ENCODE peak calls at places on chromosome 5, in six cellular contexts. One of them, this sample, is unnamed.

GRCh38 chr5:95725071-95725820 is 5.9 kb upstream of the RHOBTB3 start:
- DNase-seq in ovary: no peak
- DNase-seq in HCT116: no peak
- DNase-seq in spleen: no peak
- DNase-seq in psoas muscle: no peak
- DNase-seq in body of pancreas: no peak
- DNase-seq in this sample: no peak

GRCh38 chr5:132750471-132751230 is 3.4 kb downstream of the CCNI2 start:
- DNase-seq in psoas muscle: no peak
- DNase-seq in HCT116: no peak
- DNase-seq in body of pancreas: no peak
- DNase-seq in ovary: no peak
- DNase-seq in spleen: no peak
- DNase-seq in this sample: no peak

GRCh38 chr5:169131944-169132343 is 169.0 kb downstream of the SLIT3 start:
- DNase-seq in psoas muscle: no peak
- DNase-seq in HCT116: no peak
- DNase-seq in ovary: no peak
- DNase-seq in spleen: no peak
- DNase-seq in body of pancreas: no peak
- DNase-seq in this sample: no peak

GRCh38 chr5:33890147-33890546 is 1.6 kb downstream of the ADAMTS12 start:
- DNase-seq in HCT116: no peak
- DNase-seq in psoas muscle: no peak
- DNase-seq in body of pancreas: no peak
- DNase-seq in spleen: no peak
- DNase-seq in ovary: no peak
- DNase-seq in this sample: no peak

GRCh38 chr5:40680741-40681350 is 1.1 kb downstream of the PTGER4 start:
- DNase-seq in HCT116: no peak
- DNase-seq in spleen: peak; percentile 89
- DNase-seq in psoas muscle: peak; percentile 23
- DNase-seq in ovary: peak; percentile 16
- DNase-seq in body of pancreas: peak; percentile 40
- DNase-seq in this sample: peak; percentile 75

GRCh38 chr5:90134892-90135291 is 274.7 kb downstream of the CETN3 start:
- DNase-seq in body of pancreas: no peak
- DNase-seq in HCT116: no peak
- DNase-seq in ovary: peak; percentile 47
- DNase-seq in psoas muscle: peak; percentile 66
- DNase-seq in spleen: no peak
- DNase-seq in this sample: peak; percentile 57

GRCh38 chr5:67293177-67293576 is 96.6 kb upstream of the CD180 start:
- DNase-seq in body of pancreas: no peak
- DNase-seq in HCT116: no peak
- DNase-seq in psoas muscle: no peak
- DNase-seq in ovary: no peak
- DNase-seq in spleen: no peak
- DNase-seq in this sample: no peak

GRCh38 chr5:91162534-91163381 is 220.4 kb downstream of the ARRDC3 start:
- DNase-seq in ovary: no peak
- DNase-seq in HCT116: peak; percentile 51
- DNase-seq in body of pancreas: peak; percentile 76
- DNase-seq in psoas muscle: peak; percentile 53
- DNase-seq in spleen: peak; percentile 82
- DNase-seq in this sample: peak; percentile 79

GRCh38 chr5:127551410-127552041 is 34.1 kb downstream of the PRRC1 start:
- DNase-seq in spleen: no peak
- DNase-seq in ovary: no peak
- DNase-seq in HCT116: no peak
- DNase-seq in body of pancreas: no peak
- DNase-seq in psoas muscle: no peak
- DNase-seq in this sample: no peak

GRCh38 chr5:150339165-150339564 is 18.3 kb upstream of the TCOF1 start:
- DNase-seq in psoas muscle: no peak
- DNase-seq in body of pancreas: no peak
- DNase-seq in HCT116: no peak
- DNase-seq in spleen: no peak
- DNase-seq in ovary: no peak
- DNase-seq in this sample: no peak

GRCh38 chr5:96415897-96416296 is 17.2 kb downstream of the PCSK1 start:
- DNase-seq in psoas muscle: no peak
- DNase-seq in spleen: no peak
- DNase-seq in body of pancreas: no peak
- DNase-seq in ovary: no peak
- DNase-seq in HCT116: no peak
- DNase-seq in this sample: no peak

GRCh38 chr5:139755892-139756671 is 39.5 kb upstream of the PSD2 start:
- DNase-seq in body of pancreas: no peak
- DNase-seq in psoas muscle: no peak
- DNase-seq in spleen: no peak
- DNase-seq in ovary: no peak
- DNase-seq in HCT116: no peak
- DNase-seq in this sample: peak; percentile 56

GRCh38 chr5:158658439-158659230 is 441.1 kb downstream of the EBF1 start:
- DNase-seq in spleen: no peak
- DNase-seq in ovary: no peak
- DNase-seq in HCT116: no peak
- DNase-seq in psoas muscle: no peak
- DNase-seq in body of pancreas: no peak
- DNase-seq in this sample: no peak

GRCh38 chr5:98635631-98636030 is 137.8 kb upstream of the RGMB start:
- DNase-seq in psoas muscle: no peak
- DNase-seq in body of pancreas: no peak
- DNase-seq in ovary: no peak
- DNase-seq in HCT116: no peak
- DNase-seq in spleen: no peak
- DNase-seq in this sample: no peak

GRCh38 chr5:145350501-145350900 is 484.6 kb downstream of the PRELID2 start:
- DNase-seq in body of pancreas: no peak
- DNase-seq in HCT116: no peak
- DNase-seq in psoas muscle: no peak
- DNase-seq in spleen: no peak
- DNase-seq in ovary: no peak
- DNase-seq in this sample: no peak

GRCh38 chr5:157222506-157223230 is 42.0 kb downstream of the ITK start:
- DNase-seq in HCT116: no peak
- DNase-seq in body of pancreas: no peak
- DNase-seq in ovary: no peak
- DNase-seq in psoas muscle: no peak
- DNase-seq in spleen: no peak
- DNase-seq in this sample: no peak

GRCh38 chr5:4050203-4050602 is 454.6 kb downstream of the IRX1 start:
- DNase-seq in ovary: no peak
- DNase-seq in psoas muscle: no peak
- DNase-seq in HCT116: no peak
- DNase-seq in spleen: no peak
- DNase-seq in body of pancreas: no peak
- DNase-seq in this sample: no peak

GRCh38 chr5:140345919-140346347 is 470 bp downstream of the HBEGF start:
- DNase-seq in psoas muscle: peak; percentile 79
- DNase-seq in body of pancreas: peak; percentile 67
- DNase-seq in spleen: peak; percentile 88
- DNase-seq in ovary: peak; percentile 71
- DNase-seq in HCT116: no peak
- DNase-seq in this sample: peak; percentile 91

GRCh38 chr5:140358738-140359310 is 1.2 kb upstream of the SLC4A9 start:
- DNase-seq in body of pancreas: no peak
- DNase-seq in spleen: no peak
- DNase-seq in ovary: no peak
- DNase-seq in psoas muscle: no peak
- DNase-seq in HCT116: no peak
- DNase-seq in this sample: no peak

GRCh38 chr5:9059920-9060691 is 485.8 kb downstream of the SEMA5A start:
- DNase-seq in spleen: no peak
- DNase-seq in ovary: no peak
- DNase-seq in psoas muscle: no peak
- DNase-seq in body of pancreas: no peak
- DNase-seq in HCT116: no peak
- DNase-seq in this sample: no peak

GRCh38 chr5:140108093-140109049 is 5.5 kb upstream of the PURA start:
- DNase-seq in HCT116: no peak
- DNase-seq in psoas muscle: peak; percentile 21
- DNase-seq in spleen: peak; percentile 85
- DNase-seq in body of pancreas: peak; percentile 44
- DNase-seq in ovary: peak; percentile 34
- DNase-seq in this sample: peak; percentile 80

GRCh38 chr5:128896675-128897074 is 68.6 kb upstream of the SLC27A6 start:
- DNase-seq in psoas muscle: no peak
- DNase-seq in spleen: no peak
- DNase-seq in HCT116: no peak
- DNase-seq in ovary: no peak
- DNase-seq in body of pancreas: no peak
- DNase-seq in this sample: no peak

GRCh38 chr5:137619191-137619870 is 116.6 kb downstream of the KLHL3 start:
- DNase-seq in ovary: no peak
- DNase-seq in HCT116: no peak
- DNase-seq in spleen: no peak
- DNase-seq in body of pancreas: peak; percentile 40
- DNase-seq in psoas muscle: peak; percentile 65
- DNase-seq in this sample: no peak

GRCh38 chr5:124317471-124317870 is 429.0 kb downstream of the ZNF608 start:
- DNase-seq in ovary: no peak
- DNase-seq in HCT116: no peak
- DNase-seq in psoas muscle: no peak
- DNase-seq in body of pancreas: no peak
- DNase-seq in spleen: no peak
- DNase-seq in this sample: no peak

GRCh38 chr5:59065551-59065950 is 482.7 kb downstream of the RAB3C start:
- DNase-seq in spleen: no peak
- DNase-seq in ovary: no peak
- DNase-seq in body of pancreas: no peak
- DNase-seq in psoas muscle: no peak
- DNase-seq in HCT116: no peak
- DNase-seq in this sample: no peak

GRCh38 chr5:57538341-57538955 is 55.8 kb upstream of the ACTBL2 start:
- DNase-seq in spleen: no peak
- DNase-seq in ovary: no peak
- DNase-seq in body of pancreas: no peak
- DNase-seq in HCT116: no peak
- DNase-seq in psoas muscle: no peak
- DNase-seq in this sample: no peak

GRCh38 chr5:139660105-139660915 is 12.2 kb downstream of the CXXC5 start:
- DNase-seq in spleen: peak; percentile 86
- DNase-seq in psoas muscle: peak; percentile 85
- DNase-seq in ovary: no peak
- DNase-seq in HCT116: no peak
- DNase-seq in body of pancreas: peak; percentile 95
- DNase-seq in this sample: peak; percentile 94

GRCh38 chr5:54651482-54652076 is 134.0 kb downstream of the SNX18 start:
- DNase-seq in body of pancreas: peak; percentile 93
- DNase-seq in HCT116: no peak
- DNase-seq in spleen: no peak
- DNase-seq in ovary: no peak
- DNase-seq in psoas muscle: peak; percentile 69
- DNase-seq in this sample: peak; percentile 89

GRCh38 chr5:4087110-4087509 is 491.5 kb downstream of the IRX1 start:
- DNase-seq in HCT116: no peak
- DNase-seq in psoas muscle: no peak
- DNase-seq in body of pancreas: no peak
- DNase-seq in spleen: no peak
- DNase-seq in ovary: no peak
- DNase-seq in this sample: no peak

GRCh38 chr5:140800816-140801493 is at the start of gene PCDHA3:
- DNase-seq in body of pancreas: no peak
- DNase-seq in ovary: no peak
- DNase-seq in HCT116: no peak
- DNase-seq in psoas muscle: no peak
- DNase-seq in spleen: no peak
- DNase-seq in this sample: no peak

GRCh38 chr5:40046792-40047191 is 622.0 kb upstream of the DAB2 start:
- DNase-seq in psoas muscle: no peak
- DNase-seq in body of pancreas: no peak
- DNase-seq in spleen: no peak
- DNase-seq in HCT116: no peak
- DNase-seq in ovary: no peak
- DNase-seq in this sample: no peak

DNA sequence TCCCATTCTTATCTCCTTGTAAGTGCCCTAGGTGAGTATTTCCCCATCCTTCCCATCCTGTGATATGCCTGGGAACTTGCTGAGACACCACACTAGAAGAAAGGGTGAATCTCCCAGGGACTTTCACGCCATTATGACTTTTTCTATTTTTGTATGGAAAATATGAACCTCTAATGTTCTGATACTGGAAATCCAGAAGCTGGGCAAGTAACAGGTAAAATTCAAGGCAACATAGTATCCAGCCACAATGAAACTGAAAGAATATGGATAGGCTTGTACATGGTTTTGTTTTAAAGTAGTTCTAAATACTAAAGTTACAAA is 193.0 kb upstream of the NR3C1 start:
- DNase-seq in body of pancreas: no peak
- DNase-seq in spleen: no peak
- DNase-seq in ovary: no peak
- DNase-seq in psoas muscle: no peak
- DNase-seq in HCT116: no peak
- DNase-seq in this sample: no peak
- H3K4me1 ChIP-seq in body of pancreas: peaks cover 14% of the 10 kb centered on the region
- H3K4me1 ChIP-seq in spleen: no peaks in the 10 kb centered on the region
- H3K4me1 ChIP-seq in ovary: no peaks in the 10 kb centered on the region
- H3K4me1 ChIP-seq in psoas muscle: peaks cover 10% of the 10 kb centered on the region
- H3K4me1 ChIP-seq in HCT116: peaks cover 35% of the 10 kb centered on the region
- H3K4me1 ChIP-seq in this sample: no peaks in the 10 kb centered on the region

GRCh38 chr5:109575506-109575905 is 114.2 kb upstream of the MAN2A1 start:
- DNase-seq in ovary: no peak
- DNase-seq in HCT116: no peak
- DNase-seq in spleen: no peak
- DNase-seq in psoas muscle: no peak
- DNase-seq in body of pancreas: no peak
- DNase-seq in this sample: no peak
- H3K4me1 ChIP-seq in ovary: no peaks in the 10 kb centered on the region
- H3K4me1 ChIP-seq in HCT116: peaks cover 3% of the 10 kb centered on the region
- H3K4me1 ChIP-seq in spleen: no peaks in the 10 kb centered on the region
- H3K4me1 ChIP-seq in psoas muscle: no peaks in the 10 kb centered on the region
- H3K4me1 ChIP-seq in body of pancreas: no peaks in the 10 kb centered on the region
- H3K4me1 ChIP-seq in this sample: no peaks in the 10 kb centered on the region

GRCh38 chr5:1107167-1108007 is 4.5 kb downstream of the SLC12A7 start:
- DNase-seq in body of pancreas: no peak
- DNase-seq in ovary: no peak
- DNase-seq in psoas muscle: no peak
- DNase-seq in HCT116: no peak
- DNase-seq in spleen: no peak
- DNase-seq in this sample: no peak
- H3K4me1 ChIP-seq in body of pancreas: peaks cover 83% of the 10 kb centered on the region
- H3K4me1 ChIP-seq in ovary: peaks cover 18% of the 10 kb centered on the region
- H3K4me1 ChIP-seq in psoas muscle: peaks cover 25% of the 10 kb centered on the region
- H3K4me1 ChIP-seq in HCT116: peaks cover 10% of the 10 kb centered on the region
- H3K4me1 ChIP-seq in spleen: peaks cover 60% of the 10 kb centered on the region
- H3K4me1 ChIP-seq in this sample: peaks cover 69% of the 10 kb centered on the region

DNA sequence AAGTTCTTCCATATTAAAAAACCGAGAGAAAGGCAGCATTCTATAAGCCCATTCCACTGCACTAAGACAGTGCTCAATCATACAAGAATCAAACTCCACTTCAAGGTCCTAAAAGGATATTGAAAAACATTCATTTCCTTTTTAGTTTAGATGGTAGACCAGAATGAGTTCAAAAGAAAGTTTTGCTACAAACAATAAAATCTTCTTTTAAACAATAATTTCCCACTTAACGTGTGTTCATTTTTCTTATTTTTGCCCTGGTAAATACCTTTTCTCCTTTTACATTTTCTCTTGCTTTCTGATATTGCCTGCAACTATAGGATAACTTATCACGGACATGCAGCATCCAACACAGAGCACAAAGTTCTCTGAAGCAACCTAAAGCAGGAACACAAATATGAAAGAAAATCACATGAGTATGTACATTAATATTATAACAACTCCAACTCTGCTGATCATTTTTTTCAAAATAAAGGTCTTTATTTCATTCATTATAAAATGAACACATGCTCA is 61.7 kb downstream of the CPLANE1 start:
- DNase-seq in body of pancreas: no peak
- DNase-seq in ovary: no peak
- DNase-seq in spleen: no peak
- DNase-seq in HCT116: no peak
- DNase-seq in psoas muscle: no peak
- DNase-seq in this sample: no peak
- H3K4me1 ChIP-seq in body of pancreas: no peaks in the 10 kb centered on the region
- H3K4me1 ChIP-seq in ovary: no peaks in the 10 kb centered on the region
- H3K4me1 ChIP-seq in spleen: no peaks in the 10 kb centered on the region
- H3K4me1 ChIP-seq in HCT116: no peaks in the 10 kb centered on the region
- H3K4me1 ChIP-seq in psoas muscle: no peaks in the 10 kb centered on the region
- H3K4me1 ChIP-seq in this sample: no peaks in the 10 kb centered on the region

This sample was measured in kidney.